ENCODE peak calls at places on chromosome 13, in six cellular contexts. X is progenitor cell of endocrine pancreas, N is cardiac fibroblast, S is memory B cell, P is mesothelial cell of epicardium, U is GM13976. O is an unnamed sample.

GRCh38 chr13:36973621-36974268 is 25.4 kb downstream of the ALG5 start:
- DNase-seq in N (no peak), U (peak), P (no peak), S (no peak), X (no peak), O (no peak)

GRCh38 chr13:112160558-112160957 is 93.6 kb downstream of the SOX1 start:
- DNase-seq in N (no peak), P (no peak), S (no peak), U (no peak), X (no peak), O (peak)

GRCh38 chr13:106479849-106480400 is 55.5 kb downstream of the EFNB2 start:
- DNase-seq in P (no peak), S (no peak), U (no peak), X (no peak), N (no peak), O (no peak)

GRCh38 chr13:57634829-57635165 is 3.3 kb downstream of the PCDH17 start:
- DNase-seq in U (no peak), P (no peak), X (no peak), S (no peak), N (no peak), O (no peak)

GRCh38 chr13:40665754-40666057 is 735 bp downstream of the FOXO1 start:
- DNase-seq in P (peak), X (no peak), N (no peak), S (peak), U (peak), O (no peak)

GRCh38 chr13:75581874-75582640 is 32.5 kb downstream of the UCHL3 start:
- DNase-seq in N (no peak), P (no peak), U (no peak), S (no peak), X (no peak), O (no peak)

GRCh38 chr13:29791997-29792775 is 58.2 kb downstream of the UBL3 start:
- DNase-seq in P (no peak), U (no peak), N (peak), X (no peak), S (no peak), O (no peak)

GRCh38 chr13:111281751-111282311 is 38.6 kb upstream of the TEX29 start:
- DNase-seq in P (no peak), N (peak), S (no peak), U (no peak), X (no peak), O (no peak)

GRCh38 chr13:21050288-21051197 is 10.8 kb downstream of the LATS2 start:
- DNase-seq in S (no peak), P (no peak), N (peak), U (no peak), X (no peak), O (no peak)

GRCh38 chr13:75123428-75123827 is 358.5 kb downstream of the TBC1D4 start:
- DNase-seq in P (no peak), S (no peak), X (no peak), N (no peak), U (no peak), O (no peak)

GRCh38 chr13:62209539-62209938 is 793.9 kb upstream of the PCDH20 start:
- DNase-seq in X (no peak), U (peak), P (no peak), N (no peak), S (no peak), O (no peak)